ENCODE peak calls at places on chromosomes 5 and 9, in six cellular contexts. One of them, this sample, is unnamed.

GRCh38 chr9:71684566-71684965 is 83.7 kb downstream of the CEMIP2 start:
- DNase-seq in sigmoid colon: no peak
- DNase-seq in stomach: no peak
- DNase-seq in left lung: no peak
- DNase-seq in CD8-positive, alpha-beta T cell: no peak
- DNase-seq in tibial nerve: no peak
- DNase-seq in this sample: no peak

GRCh38 chr5:154287136-154287535 is 96.6 kb downstream of the GALNT10 start:
- DNase-seq in sigmoid colon: no peak
- DNase-seq in stomach: peak
- DNase-seq in left lung: peak
- DNase-seq in CD8-positive, alpha-beta T cell: no peak
- DNase-seq in tibial nerve: no peak
- DNase-seq in this sample: peak

GRCh38 chr5:139386039-139386438 is 2.9 kb upstream of the SLC23A1 start:
- DNase-seq in sigmoid colon: no peak
- DNase-seq in stomach: no peak
- DNase-seq in left lung: no peak
- DNase-seq in CD8-positive, alpha-beta T cell: no peak
- DNase-seq in tibial nerve: no peak
- DNase-seq in this sample: no peak

GRCh38 chr5:155089649-155090048 is 76.1 kb downstream of the KIF4B start:
- DNase-seq in sigmoid colon: no peak
- DNase-seq in stomach: no peak
- DNase-seq in left lung: no peak
- DNase-seq in CD8-positive, alpha-beta T cell: no peak
- DNase-seq in tibial nerve: no peak
- DNase-seq in this sample: no peak

GRCh38 chr5:139138109-139138508 is 60.1 kb downstream of the SIL1 start:
- DNase-seq in sigmoid colon: no peak
- DNase-seq in stomach: no peak
- DNase-seq in left lung: no peak
- DNase-seq in CD8-positive, alpha-beta T cell: no peak
- DNase-seq in tibial nerve: no peak
- DNase-seq in this sample: no peak

GRCh38 chr5:114387433-114387832 is 25.6 kb downstream of the KCNN2 start:
- DNase-seq in sigmoid colon: no peak
- DNase-seq in stomach: no peak
- DNase-seq in left lung: no peak
- DNase-seq in CD8-positive, alpha-beta T cell: no peak
- DNase-seq in tibial nerve: no peak
- DNase-seq in this sample: no peak

GRCh38 chr9:109010676-109011655 is 2.3 kb downstream of the CTNNAL1 start:
- DNase-seq in sigmoid colon: no peak
- DNase-seq in stomach: no peak
- DNase-seq in left lung: peak
- DNase-seq in CD8-positive, alpha-beta T cell: peak
- DNase-seq in tibial nerve: no peak
- DNase-seq in this sample: peak

GRCh38 chr5:151079838-151080619 is 805 bp downstream of the TNIP1 start:
- DNase-seq in sigmoid colon: no peak
- DNase-seq in stomach: no peak
- DNase-seq in left lung: no peak
- DNase-seq in CD8-positive, alpha-beta T cell: no peak
- DNase-seq in tibial nerve: no peak
- DNase-seq in this sample: no peak

GRCh38 chr9:93116049-93116961 is 17.7 kb downstream of the NINJ1 start:
- DNase-seq in sigmoid colon: peak
- DNase-seq in stomach: peak
- DNase-seq in left lung: peak
- DNase-seq in CD8-positive, alpha-beta T cell: no peak
- DNase-seq in tibial nerve: no peak
- DNase-seq in this sample: no peak

GRCh38 chr9:15426019-15426418 is 3.3 kb downstream of the SNAPC3 start:
- DNase-seq in sigmoid colon: no peak
- DNase-seq in stomach: no peak
- DNase-seq in left lung: no peak
- DNase-seq in CD8-positive, alpha-beta T cell: no peak
- DNase-seq in tibial nerve: no peak
- DNase-seq in this sample: no peak
- H3K4me3 ChIP-seq in sigmoid colon: no peak
- H3K4me3 ChIP-seq in stomach: no peak
- H3K4me3 ChIP-seq in left lung: no peak
- H3K4me3 ChIP-seq in CD8-positive, alpha-beta T cell: no peak
- H3K4me3 ChIP-seq in tibial nerve: no peak
- H3K4me3 ChIP-seq in this sample: no peak

GRCh38 chr9:101739311-101739710 is 864 bp upstream of the GRIN3A start:
- DNase-seq in sigmoid colon: no peak
- DNase-seq in stomach: no peak
- DNase-seq in left lung: no peak
- DNase-seq in CD8-positive, alpha-beta T cell: no peak
- DNase-seq in tibial nerve: no peak
- DNase-seq in this sample: no peak

GRCh38 chr9:101737705-101738565 is 512 bp downstream of the GRIN3A start:
- DNase-seq in sigmoid colon: no peak
- DNase-seq in stomach: no peak
- DNase-seq in left lung: no peak
- DNase-seq in CD8-positive, alpha-beta T cell: no peak
- DNase-seq in tibial nerve: no peak
- DNase-seq in this sample: no peak

GRCh38 chr9:101736723-101737122 is 1.7 kb downstream of the GRIN3A start:
- DNase-seq in sigmoid colon: no peak
- DNase-seq in stomach: no peak
- DNase-seq in left lung: no peak
- DNase-seq in CD8-positive, alpha-beta T cell: no peak
- DNase-seq in tibial nerve: no peak
- DNase-seq in this sample: no peak

GRCh38 chr9:101737165-101737704 is 1.2 kb downstream of the GRIN3A start:
- DNase-seq in sigmoid colon: no peak
- DNase-seq in stomach: no peak
- DNase-seq in left lung: no peak
- DNase-seq in CD8-positive, alpha-beta T cell: no peak
- DNase-seq in tibial nerve: no peak
- DNase-seq in this sample: no peak

DNA sequence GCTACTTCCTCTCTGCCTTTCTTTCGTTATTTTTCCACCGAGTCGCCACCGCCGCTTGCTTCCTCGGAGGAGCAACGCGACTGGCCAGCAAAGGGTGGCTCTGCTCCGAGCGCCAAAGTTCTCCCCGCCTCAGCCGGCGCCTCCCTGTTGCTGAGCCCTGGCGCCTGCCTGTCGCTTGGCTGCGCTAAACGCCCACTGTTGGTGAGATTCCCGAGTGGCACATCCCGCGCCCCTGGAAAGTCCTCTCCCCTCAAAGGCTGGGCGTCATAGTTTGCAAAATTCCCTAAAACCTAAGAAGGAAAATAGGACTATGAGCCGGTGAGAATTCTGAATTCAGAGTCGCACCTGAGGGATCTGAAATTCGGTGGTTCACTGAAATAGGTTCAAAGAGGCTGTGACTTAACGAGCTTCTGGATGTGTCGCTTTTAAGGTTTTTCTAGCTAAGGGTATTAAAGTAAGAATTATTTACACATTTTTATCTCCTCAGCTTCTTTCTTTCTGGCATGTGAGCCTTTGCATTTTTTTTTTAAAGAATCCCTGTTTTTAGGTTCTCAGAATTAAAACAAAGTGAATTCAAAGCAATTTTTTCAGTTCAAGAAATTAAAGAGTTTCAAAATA is at the start of gene GRIN3A:
- DNase-seq in sigmoid colon: no peak
- DNase-seq in stomach: no peak
- DNase-seq in left lung: no peak
- DNase-seq in CD8-positive, alpha-beta T cell: no peak
- DNase-seq in tibial nerve: no peak
- DNase-seq in this sample: no peak
- H3K27ac ChIP-seq in sigmoid colon: no peak
- H3K27ac ChIP-seq in stomach: no peak
- H3K27ac ChIP-seq in left lung: no peak
- H3K27ac ChIP-seq in CD8-positive, alpha-beta T cell: no peak
- H3K27ac ChIP-seq in tibial nerve: no peak
- H3K27ac ChIP-seq in this sample: no peak

GRCh38 chr9:114397848-114398605 is 10.2 kb upstream of the AKNA start:
- DNase-seq in sigmoid colon: peak
- DNase-seq in stomach: peak
- DNase-seq in left lung: peak
- DNase-seq in CD8-positive, alpha-beta T cell: peak
- DNase-seq in tibial nerve: peak
- DNase-seq in this sample: peak
- TF ChIP-seq CTCF in sigmoid colon: no peak
- TF ChIP-seq CTCF in stomach: no peak
- TF ChIP-seq CTCF in left lung: peak
- TF ChIP-seq CTCF in CD8-positive, alpha-beta T cell: no peak
- TF ChIP-seq CTCF in tibial nerve: peak
- TF ChIP-seq CTCF in this sample: no peak

GRCh38 chr5:103102234-103102633 is 17.7 kb downstream of the GIN1 start:
- DNase-seq in sigmoid colon: no peak
- DNase-seq in stomach: no peak
- DNase-seq in left lung: no peak
- DNase-seq in CD8-positive, alpha-beta T cell: no peak
- DNase-seq in tibial nerve: no peak
- DNase-seq in this sample: no peak

GRCh38 chr5:103098993-103099392 is 20.9 kb downstream of the GIN1 start:
- DNase-seq in sigmoid colon: no peak
- DNase-seq in stomach: no peak
- DNase-seq in left lung: no peak
- DNase-seq in CD8-positive, alpha-beta T cell: no peak
- DNase-seq in tibial nerve: no peak
- DNase-seq in this sample: no peak

GRCh38 chr5:103101079-103101732 is 18.7 kb downstream of the GIN1 start:
- DNase-seq in sigmoid colon: no peak
- DNase-seq in stomach: no peak
- DNase-seq in left lung: no peak
- DNase-seq in CD8-positive, alpha-beta T cell: no peak
- DNase-seq in tibial nerve: no peak
- DNase-seq in this sample: no peak
- H3K4me3 ChIP-seq in sigmoid colon: no peak
- H3K4me3 ChIP-seq in stomach: no peak
- H3K4me3 ChIP-seq in left lung: no peak
- H3K4me3 ChIP-seq in CD8-positive, alpha-beta T cell: no peak
- H3K4me3 ChIP-seq in tibial nerve: no peak
- H3K4me3 ChIP-seq in this sample: no peak

GRCh38 chr5:159917919-159918487 is 1.7 kb downstream of the ADRA1B start:
- DNase-seq in sigmoid colon: no peak
- DNase-seq in stomach: peak
- DNase-seq in left lung: no peak
- DNase-seq in CD8-positive, alpha-beta T cell: no peak
- DNase-seq in tibial nerve: no peak
- DNase-seq in this sample: no peak
- H3K27ac ChIP-seq in sigmoid colon: no peak
- H3K27ac ChIP-seq in stomach: peak
- H3K27ac ChIP-seq in left lung: no peak
- H3K27ac ChIP-seq in CD8-positive, alpha-beta T cell: no peak
- H3K27ac ChIP-seq in tibial nerve: no peak
- H3K27ac ChIP-seq in this sample: no peak

GRCh38 chr9:73269430-73270101 is 117.9 kb downstream of the ANXA1 start:
- DNase-seq in sigmoid colon: no peak
- DNase-seq in stomach: no peak
- DNase-seq in left lung: no peak
- DNase-seq in CD8-positive, alpha-beta T cell: no peak
- DNase-seq in tibial nerve: no peak
- DNase-seq in this sample: no peak
- TF ChIP-seq CTCF in sigmoid colon: no peak
- TF ChIP-seq CTCF in stomach: no peak
- TF ChIP-seq CTCF in left lung: no peak
- TF ChIP-seq CTCF in CD8-positive, alpha-beta T cell: no peak
- TF ChIP-seq CTCF in tibial nerve: no peak
- TF ChIP-seq CTCF in this sample: no peak